ENCODE peak calls at places on chromosomes 16 and 17, in five cellular contexts. T, A, B, F and K are unnamed samples.

GRCh38 chr16:20411055-20411454 is 1.7 kb downstream of the ACSM5 start:
- DNase-seq in B (no peak), A (no peak), T (no peak), F (no peak), K (no peak)

GRCh38 chr17:7014995-7015586 is 2.7 kb downstream of the RNASEK start:
- DNase-seq in B (peak; percentile 54), A (no peak), T (no peak), F (no peak), K (no peak)

GRCh38 chr16:57518922-57519321 is 17.4 kb downstream of the CCDC102A start:
- DNase-seq in B (no peak), F (no peak), T (no peak), A (no peak), K (no peak)

GRCh38 chr17:81488276-81488860 is 24.2 kb downstream of the ACTG1 start:
- DNase-seq in B (no peak), T (no peak), A (no peak), F (no peak), K (no peak)

GRCh38 chr16:11405331-11406176 is 60.3 kb downstream of the RMI2 start:
- DNase-seq in A (peak; percentile 93), B (no peak), T (peak; percentile 34), F (peak; percentile 59), K (no peak)

GRCh38 chr17:75683467-75684041 is 16.4 kb downstream of the SAP30BP start:
- DNase-seq in A (no peak), B (no peak), T (peak; percentile 88), F (no peak), K (no peak)

GRCh38 chr16:79310734-79311133 is 289.8 kb downstream of the MAF start:
- DNase-seq in B (no peak), F (no peak), A (no peak), T (no peak), K (no peak)

GRCh38 chr17:74210191-74211140 is 2.9 kb upstream of the TTYH2 start:
- DNase-seq in T (peak; percentile 63), F (peak; percentile 94), A (peak; percentile 84), B (no peak), K (no peak)

GRCh38 chr16:72083778-72084404 is 9.5 kb downstream of the TXNL4B start:
- DNase-seq in A (no peak), B (no peak), F (no peak), T (no peak), K (no peak)

GRCh38 chr17:67707442-67707841 is 10.3 kb upstream of the NOL11 start:
- DNase-seq in B (no peak), T (no peak), A (no peak), F (peak; percentile 34), K (no peak)

GRCh38 chr16:24721830-24722238 is 7.6 kb upstream of the TNRC6A start:
- DNase-seq in T (no peak), F (no peak), A (no peak), B (no peak), K (no peak)

GRCh38 chr17:61002316-61002736 is 324.7 kb downstream of the BCAS3 start:
- DNase-seq in T (peak; percentile 26), A (no peak), B (no peak), F (peak; percentile 55), K (peak; percentile 1)

DNA sequence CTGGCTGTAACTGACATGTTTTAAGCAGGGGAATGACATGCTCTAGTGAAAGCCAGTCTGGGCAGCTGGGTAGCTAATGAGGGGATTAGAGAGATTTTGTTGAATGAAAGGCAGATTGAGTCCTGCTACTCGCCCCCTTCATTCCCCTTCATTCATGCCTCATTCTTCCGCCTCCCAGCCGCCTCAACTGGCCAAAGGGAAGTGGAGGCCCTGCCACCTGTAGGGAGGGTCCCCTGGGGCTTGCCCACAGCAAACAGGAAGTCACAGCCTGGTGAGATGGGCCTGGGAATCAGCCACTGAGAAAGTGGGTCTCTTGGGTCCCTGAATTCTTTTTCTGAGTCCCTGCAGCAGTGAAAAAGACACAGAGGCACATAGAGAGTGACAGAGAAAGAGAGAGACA is 1.1 kb upstream of the CD19 start:
- DNase-seq in B (peak; percentile 86), F (no peak), T (no peak), A (no peak), K (no peak)
- H3K4me3 ChIP-seq in B (no peak overlapping the region), F (no peak overlapping the region), T (no peak overlapping the region), A (no peak overlapping the region), K (no peak overlapping the region)

GRCh38 chr17:79945591-79946255 is 89.9 kb downstream of the TBC1D16 start:
- DNase-seq in B (no peak), F (peak; percentile 35), T (no peak), A (no peak), K (no peak)
- TF ChIP-seq YY1 in B (no peak), F (no peak), T (no peak), A (no peak), K (no peak)

GRCh38 chr16:31108035-31108793 is at the start of gene BCKDK:
- DNase-seq in A (peak; percentile 85), T (peak; percentile 42), F (peak; percentile 93), B (peak; percentile 32), K (peak; percentile 48)

GRCh38 chr16:31105677-31106213 is 2.4 kb upstream of the BCKDK start:
- DNase-seq in T (no peak), F (peak; percentile 96), A (peak; percentile 100), B (no peak), K (peak; percentile 60)

GRCh38 chr16:31108794-31109558 is 790 bp downstream of the BCKDK start:
- DNase-seq in A (no peak), T (no peak), F (no peak), B (no peak), K (no peak)

GRCh38 chr16:31106509-31107464 is 1.4 kb upstream of the BCKDK start:
- DNase-seq in T (no peak), A (no peak), F (no peak), B (no peak), K (no peak)

GRCh38 chr16:31107465-31107867 is 720 bp upstream of the BCKDK start:
- DNase-seq in A (no peak), T (no peak), B (peak; percentile 54), F (no peak), K (no peak)
- H3K4me3 ChIP-seq in A (peak overlapping the region; percentile 87), T (peak overlapping the region; percentile 98), B (peak overlapping the region; percentile 74), F (no peak overlapping the region), K (peak overlapping the region; percentile 93)

GRCh38 chr17:5832886-5833285 is 237.3 kb upstream of the WSCD1 start:
- DNase-seq in B (no peak), F (no peak), T (peak; percentile 58), A (no peak), K (no peak)
- TF ChIP-seq YY1 in B (no peak), F (no peak), T (no peak), A (no peak), K (no peak)

DNA sequence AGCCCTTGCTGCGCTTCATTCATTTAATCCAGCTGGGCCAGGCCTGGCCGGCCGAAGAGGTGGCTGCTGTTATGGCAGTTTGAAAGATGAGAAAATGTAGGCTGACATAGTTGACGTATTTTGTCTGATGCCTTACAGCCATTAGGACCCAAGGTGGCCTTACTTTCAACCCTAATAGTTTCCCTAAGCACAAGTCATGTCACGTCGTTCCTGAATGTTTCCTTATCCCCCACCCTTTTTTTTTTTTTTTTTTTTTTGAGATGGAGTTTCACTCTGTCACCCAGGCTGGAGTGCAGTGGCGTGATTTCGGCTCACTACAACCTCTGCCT is 307 bp upstream of the GOT2 start:
- DNase-seq in F (no peak), B (no peak), T (no peak), A (no peak), K (no peak)
- H3K4me3 ChIP-seq in F (peak overlapping the region; percentile 85), B (no peak overlapping the region), T (peak overlapping the region; percentile 98), A (peak overlapping the region; percentile 89), K (peak overlapping the region; percentile 92)